ENCODE peak calls at places on chromosomes 2 and 18, in six cellular contexts. K is fibroblast of mammary gland, A is pancreas, F is IMR-90, X is astrocyte, D is iPS DF 6.9. L is an unnamed sample.

GRCh38 chr18:475202-475624 is 25.3 kb downstream of the COLEC12 start:
- DNase-seq in K (peak), F (peak), A (no peak), X (peak), D (peak), L (peak)

GRCh38 chr2:205386109-205386508 is 296.2 kb upstream of the NRP2 start:
- DNase-seq in F (no peak), K (peak), X (peak), D (no peak), A (no peak), L (no peak)

GRCh38 chr18:9340472-9340871 is 5.9 kb downstream of the TWSG1 start:
- DNase-seq in D (no peak), K (no peak), X (no peak), A (no peak), F (no peak), L (no peak)

GRCh38 chr2:31893093-31893492 is 117.7 kb downstream of the MEMO1 start:
- DNase-seq in A (no peak), X (no peak), F (no peak), D (no peak), K (no peak), L (no peak)

GRCh38 chr2:72145658-72146329 is 1.9 kb downstream of the CYP26B1 start:
- DNase-seq in A (no peak), F (no peak), K (no peak), D (no peak), X (no peak), L (no peak)

GRCh38 chr2:112821142-112821541 is 15.4 kb downstream of the IL1B start:
- DNase-seq in K (no peak), F (no peak), D (no peak), X (no peak), A (no peak), L (no peak)

GRCh38 chr18:66138642-66139041 is 387.8 kb downstream of the CDH7 start:
- DNase-seq in D (no peak), K (no peak), X (no peak), F (no peak), A (no peak), L (no peak)

GRCh38 chr2:46805401-46805951 is 110.1 kb downstream of the MCFD2 start:
- DNase-seq in A (no peak), D (no peak), K (no peak), F (no peak), X (no peak), L (no peak)

GRCh38 chr2:120373424-120373823 is 27.5 kb downstream of the INHBB start:
- DNase-seq in A (no peak), K (no peak), F (no peak), X (no peak), D (peak), L (no peak)

GRCh38 chr2:95261602-95262001 is 12.6 kb upstream of the PROM2 start:
- DNase-seq in X (no peak), F (no peak), K (no peak), A (no peak), D (no peak), L (no peak)

GRCh38 chr2:172467382-172467781 is 40.0 kb downstream of the ITGA6 start:
- DNase-seq in F (no peak), A (no peak), X (no peak), D (no peak), K (no peak), L (peak)

GRCh38 chr2:133812826-133813617 is 244.8 kb upstream of the NCKAP5 start:
- DNase-seq in D (no peak), X (peak), A (no peak), F (peak), K (peak), L (peak)

GRCh38 chr2:104412384-104412783 is 441.5 kb upstream of the POU3F3 start:
- DNase-seq in F (no peak), X (no peak), D (no peak), A (peak), K (peak), L (no peak)

GRCh38 chr18:7084080-7084765 is 33.4 kb downstream of the LAMA1 start:
- DNase-seq in D (no peak), F (peak), K (peak), X (peak), A (no peak), L (peak)

GRCh38 chr2:133814890-133815289 is 246.6 kb upstream of the NCKAP5 start:
- DNase-seq in D (no peak), A (no peak), F (no peak), K (no peak), X (no peak), L (no peak)

GRCh38 chr2:82316573-82317371 is 2012.2 kb upstream of the LRRTM1 start:
- DNase-seq in K (no peak), X (no peak), F (no peak), D (no peak), A (no peak), L (no peak)

GRCh38 chr2:85796549-85797262 is 42.9 kb downstream of the ATOH8 start:
- DNase-seq in A (no peak), K (no peak), X (no peak), F (no peak), D (no peak), L (no peak)

GRCh38 chr2:195477996-195478382 is 179.0 kb upstream of the SLC39A10 start:
- DNase-seq in K (peak), A (no peak), F (peak), X (no peak), D (no peak), L (peak)

GRCh38 chr2:81324046-81324445 is 1019.5 kb upstream of the LRRTM1 start:
- DNase-seq in X (no peak), A (no peak), K (no peak), D (peak), F (no peak), L (no peak)

GRCh38 chr2:189285962-189286648 is 106.5 kb upstream of the COL5A2 start:
- DNase-seq in D (no peak), K (peak), X (peak), A (no peak), F (peak), L (peak)

GRCh38 chr2:72915907-72916742 is 1.2 kb upstream of the EMX1 start:
- DNase-seq in X (no peak), F (no peak), K (no peak), A (peak), D (no peak), L (no peak)

GRCh38 chr2:232983669-232983991 is 29.4 kb downstream of the NGEF start:
- DNase-seq in A (no peak), D (no peak), F (no peak), K (no peak), X (no peak), L (no peak)

GRCh38 chr2:74778381-74779371 is 55.3 kb upstream of the HK2 start:
- DNase-seq in F (peak), D (peak), X (no peak), K (peak), A (no peak), L (no peak)

GRCh38 chr2:134838143-134838620 is at the start of gene ACMSD:
- DNase-seq in K (no peak), A (no peak), D (no peak), X (no peak), F (no peak), L (no peak)

GRCh38 chr18:23204589-23205235 is 69.4 kb downstream of the CABLES1 start:
- DNase-seq in K (peak), A (no peak), X (no peak), F (no peak), D (no peak), L (no peak)

GRCh38 chr18:21105936-21106335 is 5.7 kb downstream of the ROCK1 start:
- DNase-seq in D (no peak), A (no peak), X (no peak), K (no peak), F (no peak), L (no peak)

GRCh38 chr2:41900299-41900698 is 147.5 kb upstream of the PKDCC start:
- DNase-seq in A (no peak), X (no peak), D (no peak), K (no peak), F (peak), L (no peak)

GRCh38 chr18:59822612-59823275 is 77.1 kb upstream of the PMAIP1 start:
- DNase-seq in K (peak), X (no peak), A (no peak), D (no peak), F (no peak), L (no peak)

GRCh38 chr18:45954070-45954712 is 12.9 kb downstream of the EPG5 start:
- DNase-seq in F (peak), K (peak), X (peak), D (no peak), A (no peak), L (peak)

GRCh38 chr18:58225101-58225500 is 181.1 kb downstream of the NEDD4L start:
- DNase-seq in K (peak), D (no peak), F (no peak), A (no peak), X (no peak), L (no peak)
- H3K4me3 ChIP-seq in K (no peak), D (no peak), F (no peak), A (no peak), X (no peak), L (no peak)

GRCh38 chr18:13220326-13220991 is 1.9 kb downstream of the LDLRAD4 start:
- DNase-seq in A (no peak), F (no peak), K (no peak), D (no peak), X (peak), L (no peak)

GRCh38 chr18:13219012-13219396 is 444 bp downstream of the LDLRAD4 start:
- DNase-seq in D (no peak), K (no peak), X (no peak), F (no peak), A (no peak), L (no peak)

GRCh38 chr18:13218376-13219011 is at the start of gene LDLRAD4:
- DNase-seq in K (no peak), F (no peak), X (no peak), D (no peak), A (no peak), L (no peak)

GRCh38 chr18:13217971-13218375 is 587 bp upstream of the LDLRAD4 start:
- DNase-seq in A (no peak), X (no peak), D (no peak), K (no peak), F (no peak), L (no peak)

GRCh38 chr18:13219576-13219975 is 1.0 kb downstream of the LDLRAD4 start:
- DNase-seq in F (no peak), K (no peak), A (no peak), X (no peak), D (no peak), L (no peak)
- H3K4me3 ChIP-seq in F (no peak), K (no peak), A (no peak), X (peak), D (no peak), L (no peak)

GRCh38 chr2:9141379-9141667 is 65.3 kb upstream of the ASAP2 start:
- DNase-seq in F (no peak), X (no peak), A (no peak), D (no peak), K (no peak), L (no peak)

GRCh38 chr2:9141706-9142460 is 64.7 kb upstream of the ASAP2 start:
- DNase-seq in D (no peak), A (no peak), K (no peak), F (no peak), X (no peak), L (no peak)

GRCh38 chr2:9144047-9144446 is 62.6 kb upstream of the ASAP2 start:
- DNase-seq in D (no peak), K (peak), F (no peak), X (no peak), A (no peak), L (no peak)

GRCh38 chr2:9143264-9143815 is 63.3 kb upstream of the ASAP2 start:
- DNase-seq in F (no peak), K (no peak), D (no peak), X (peak), A (no peak), L (no peak)

DNA sequence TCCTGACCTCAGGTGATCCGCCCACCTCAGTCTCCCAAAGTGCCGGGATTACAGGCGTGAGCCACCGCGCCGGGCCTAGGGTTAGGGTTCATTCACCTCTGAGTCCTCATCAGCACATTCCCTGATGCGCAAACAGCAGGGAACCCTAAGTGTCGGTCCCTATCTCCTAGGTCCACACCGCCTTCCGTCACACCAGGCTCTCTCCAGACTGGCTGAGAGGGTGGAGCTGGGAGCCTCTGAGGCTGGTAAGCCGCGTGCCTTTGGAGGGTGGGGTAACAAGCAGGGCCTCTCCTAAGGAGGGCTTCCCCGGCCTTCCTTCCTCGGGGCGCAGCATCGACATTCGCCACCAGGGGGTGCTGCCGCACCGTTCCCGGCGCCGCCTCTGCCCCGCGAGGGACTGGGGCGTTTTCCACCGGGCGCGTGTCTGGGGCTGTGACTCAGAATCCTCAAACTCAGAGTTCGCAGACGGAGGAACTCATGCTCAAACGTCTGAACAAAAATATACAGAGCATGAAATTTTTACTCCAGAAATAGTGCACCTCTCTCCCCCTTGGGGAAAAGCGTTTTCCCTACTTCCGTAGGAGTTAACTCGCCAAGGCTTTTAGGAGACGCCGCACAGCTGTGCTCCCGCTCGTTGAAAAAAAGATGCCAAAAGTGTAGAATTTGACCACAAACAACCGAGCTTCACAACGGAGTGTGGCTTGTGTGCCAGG is 63.9 kb upstream of the ASAP2 start:
- DNase-seq in K (peak), F (peak), X (peak), D (peak), A (peak), L (peak)
- H3K4me3 ChIP-seq in K (no peak), F (peak), X (no peak), D (no peak), A (no peak), L (peak)

DNA sequence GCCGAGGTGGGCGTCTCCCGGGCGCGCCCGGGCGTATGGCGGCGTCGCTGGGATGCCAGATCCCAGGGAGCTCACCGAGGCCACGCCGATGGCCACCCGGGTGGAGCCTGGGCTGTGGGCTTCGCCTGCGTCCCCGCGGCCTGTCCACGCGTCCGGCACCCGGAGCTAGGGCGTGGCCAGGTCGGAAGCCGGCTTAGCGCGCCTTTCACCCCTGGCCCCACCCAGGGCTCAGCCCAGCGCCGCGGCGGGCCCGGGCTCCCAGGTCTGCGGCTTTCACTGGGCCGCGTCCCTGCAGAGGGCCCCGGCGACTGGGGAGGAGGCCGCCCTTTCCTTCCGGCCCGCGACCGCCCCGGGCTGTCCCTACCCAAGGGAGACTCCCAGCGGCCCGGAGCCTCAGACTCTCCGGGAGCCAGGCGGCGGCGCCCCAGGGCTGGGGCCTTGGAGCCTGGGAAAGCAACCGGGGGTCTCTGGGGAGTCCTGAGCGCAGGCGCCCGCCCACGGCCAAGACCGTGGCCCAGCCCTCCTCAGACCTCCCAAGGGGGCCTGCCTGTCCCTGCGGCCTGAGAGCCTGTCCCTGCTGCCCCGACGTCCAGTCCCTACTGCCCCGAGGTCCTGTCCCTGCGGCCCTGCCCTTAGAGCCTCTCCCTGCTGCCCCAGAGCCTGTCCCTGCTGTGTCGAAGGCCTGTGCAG is 36.3 kb upstream of the ITM2C start:
- DNase-seq in F (no peak), X (no peak), K (no peak), A (no peak), D (no peak), L (no peak)
- H3K4me3 ChIP-seq in F (no peak), X (peak), K (no peak), A (no peak), D (no peak), L (peak)

DNA sequence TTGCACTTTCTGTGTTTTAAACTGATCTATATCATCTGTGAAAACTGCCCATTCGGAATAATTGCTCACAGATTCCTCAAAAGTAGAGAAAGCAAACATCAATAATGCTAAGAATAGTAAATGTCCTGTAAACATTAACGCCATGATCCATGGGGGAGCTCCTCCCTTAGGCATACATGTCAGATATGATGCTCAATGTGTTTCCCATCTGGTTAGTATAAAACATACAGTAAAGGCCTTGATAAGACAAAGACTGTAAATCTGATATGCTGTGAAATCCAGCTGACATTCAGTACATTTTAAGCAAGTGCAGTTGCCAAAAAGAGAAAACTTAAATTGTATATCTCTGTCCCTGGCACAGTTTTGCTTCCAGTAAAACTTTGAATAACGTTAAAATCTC is 2.1 kb downstream of the DSEL start:
- DNase-seq in F (peak), K (no peak), A (no peak), D (no peak), X (no peak), L (no peak)
- H3K4me3 ChIP-seq in F (peak), K (peak), A (no peak), D (no peak), X (peak), L (peak)

GRCh38 chr2:110114801-110115200 is 821 bp downstream of the MALL start:
- DNase-seq in A (no peak), K (no peak), F (no peak), D (no peak), X (no peak), L (no peak)
- H3K4me3 ChIP-seq in A (no peak), K (no peak), F (no peak), D (no peak), X (peak), L (no peak)

L was measured in brain microvascular endothelial cell.